ENCODE peak calls at places on chromosomes 4 and X, in eight cellular contexts. One of them, this sample, is unnamed.

GRCh38 chrX:24380273-24381036 is 20.0 kb downstream of the SUPT20HL1 start:
- DNase-seq in GM20000: no peak
- DNase-seq in AG09319: no peak
- DNase-seq in astrocyte of the spinal cord: no peak
- DNase-seq in dorsolateral prefrontal cortex: no peak
- DNase-seq in RWPE1: no peak
- DNase-seq in Peyer's patch: no peak
- DNase-seq in lower lobe of right lung: no peak
- DNase-seq in this sample: no peak

GRCh38 chrX:46967547-46967946 is 55.3 kb downstream of the JADE3 start:
- DNase-seq in GM20000: no peak
- DNase-seq in AG09319: no peak
- DNase-seq in astrocyte of the spinal cord: no peak
- DNase-seq in dorsolateral prefrontal cortex: no peak
- DNase-seq in RWPE1: no peak
- DNase-seq in Peyer's patch: peak; percentile 44
- DNase-seq in lower lobe of right lung: no peak
- DNase-seq in this sample: no peak

GRCh38 chr4:12137556-12137955 is 708.9 kb upstream of the HS3ST1 start:
- DNase-seq in GM20000: no peak
- DNase-seq in AG09319: no peak
- DNase-seq in astrocyte of the spinal cord: no peak
- DNase-seq in dorsolateral prefrontal cortex: no peak
- DNase-seq in RWPE1: no peak
- DNase-seq in Peyer's patch: no peak
- DNase-seq in lower lobe of right lung: no peak
- DNase-seq in this sample: no peak

GRCh38 chrX:20140410-20140809 is 1.2 kb downstream of the EIF1AX start:
- DNase-seq in GM20000: no peak
- DNase-seq in AG09319: no peak
- DNase-seq in astrocyte of the spinal cord: no peak
- DNase-seq in dorsolateral prefrontal cortex: no peak
- DNase-seq in RWPE1: no peak
- DNase-seq in Peyer's patch: no peak
- DNase-seq in lower lobe of right lung: no peak
- DNase-seq in this sample: no peak

GRCh38 chrX:19886888-19887531 is 390 bp downstream of the SH3KBP1 start:
- DNase-seq in GM20000: peak; percentile 64
- DNase-seq in AG09319: no peak
- DNase-seq in astrocyte of the spinal cord: no peak
- DNase-seq in dorsolateral prefrontal cortex: no peak
- DNase-seq in RWPE1: peak; percentile 7
- DNase-seq in Peyer's patch: no peak
- DNase-seq in lower lobe of right lung: peak; percentile 51
- DNase-seq in this sample: peak; percentile 36

GRCh38 chr4:75434105-75434504 is 80.1 kb downstream of the RCHY1 start:
- DNase-seq in GM20000: no peak
- DNase-seq in AG09319: no peak
- DNase-seq in astrocyte of the spinal cord: no peak
- DNase-seq in dorsolateral prefrontal cortex: no peak
- DNase-seq in RWPE1: no peak
- DNase-seq in Peyer's patch: no peak
- DNase-seq in lower lobe of right lung: no peak
- DNase-seq in this sample: no peak

GRCh38 chrX:111445485-111445884 is 33.5 kb upstream of the DCX start:
- DNase-seq in GM20000: peak; percentile 2
- DNase-seq in AG09319: no peak
- DNase-seq in astrocyte of the spinal cord: peak; percentile 37
- DNase-seq in dorsolateral prefrontal cortex: no peak
- DNase-seq in RWPE1: peak; percentile 3
- DNase-seq in Peyer's patch: no peak
- DNase-seq in lower lobe of right lung: no peak
- DNase-seq in this sample: peak; percentile 21

GRCh38 chrX:49761481-49761880 is 65.7 kb upstream of the PAGE1 start:
- DNase-seq in GM20000: peak; percentile 16
- DNase-seq in AG09319: no peak
- DNase-seq in astrocyte of the spinal cord: no peak
- DNase-seq in dorsolateral prefrontal cortex: no peak
- DNase-seq in RWPE1: no peak
- DNase-seq in Peyer's patch: no peak
- DNase-seq in lower lobe of right lung: no peak
- DNase-seq in this sample: peak; percentile 5

GRCh38 chr4:152032722-152033131 is 271.9 kb upstream of the GATB start:
- DNase-seq in GM20000: no peak
- DNase-seq in AG09319: peak; percentile 5
- DNase-seq in astrocyte of the spinal cord: peak; percentile 70
- DNase-seq in dorsolateral prefrontal cortex: no peak
- DNase-seq in RWPE1: no peak
- DNase-seq in Peyer's patch: no peak
- DNase-seq in lower lobe of right lung: no peak
- DNase-seq in this sample: no peak

GRCh38 chr4:6221851-6222760 is 21.8 kb upstream of the JAKMIP1 start:
- DNase-seq in GM20000: peak; percentile 79
- DNase-seq in AG09319: no peak
- DNase-seq in astrocyte of the spinal cord: peak; percentile 9
- DNase-seq in dorsolateral prefrontal cortex: peak; percentile 65
- DNase-seq in RWPE1: peak; percentile 34
- DNase-seq in Peyer's patch: no peak
- DNase-seq in lower lobe of right lung: no peak
- DNase-seq in this sample: peak; percentile 83

GRCh38 chrX:149950681-149951080 is 12.4 kb upstream of the EOLA2 start:
- DNase-seq in GM20000: peak; percentile 3
- DNase-seq in AG09319: peak; percentile 42
- DNase-seq in astrocyte of the spinal cord: peak; percentile 55
- DNase-seq in dorsolateral prefrontal cortex: no peak
- DNase-seq in RWPE1: peak; percentile 9
- DNase-seq in Peyer's patch: no peak
- DNase-seq in lower lobe of right lung: no peak
- DNase-seq in this sample: no peak
- TF ChIP-seq CTCF in GM20000: no peak
- TF ChIP-seq CTCF in AG09319: peak; percentile 41
- TF ChIP-seq CTCF in astrocyte of the spinal cord: peak; percentile 43
- TF ChIP-seq CTCF in dorsolateral prefrontal cortex: peak; percentile 48
- TF ChIP-seq CTCF in RWPE1: peak; percentile 48
- TF ChIP-seq CTCF in Peyer's patch: peak; percentile 34
- TF ChIP-seq CTCF in lower lobe of right lung: peak; percentile 36
- TF ChIP-seq CTCF in this sample: peak; percentile 27

GRCh38 chr4:26787461-26788340 is 72.9 kb upstream of the STIM2 start:
- DNase-seq in GM20000: no peak
- DNase-seq in AG09319: no peak
- DNase-seq in astrocyte of the spinal cord: peak; percentile 78
- DNase-seq in dorsolateral prefrontal cortex: no peak
- DNase-seq in RWPE1: peak; percentile 80
- DNase-seq in Peyer's patch: no peak
- DNase-seq in lower lobe of right lung: no peak
- DNase-seq in this sample: no peak
- TF ChIP-seq CTCF in GM20000: no peak
- TF ChIP-seq CTCF in AG09319: peak; percentile 23
- TF ChIP-seq CTCF in astrocyte of the spinal cord: peak; percentile 50
- TF ChIP-seq CTCF in dorsolateral prefrontal cortex: no peak
- TF ChIP-seq CTCF in RWPE1: no peak
- TF ChIP-seq CTCF in Peyer's patch: peak; percentile 47
- TF ChIP-seq CTCF in lower lobe of right lung: peak; percentile 41
- TF ChIP-seq CTCF in this sample: no peak

GRCh38 chrX:38375888-38376287 is 23.5 kb downstream of the OTC start:
- DNase-seq in GM20000: peak; percentile 3
- DNase-seq in AG09319: no peak
- DNase-seq in astrocyte of the spinal cord: peak; percentile 3
- DNase-seq in dorsolateral prefrontal cortex: no peak
- DNase-seq in RWPE1: no peak
- DNase-seq in Peyer's patch: no peak
- DNase-seq in lower lobe of right lung: no peak
- DNase-seq in this sample: no peak
- TF ChIP-seq CTCF in GM20000: peak; percentile 27
- TF ChIP-seq CTCF in AG09319: peak; percentile 47
- TF ChIP-seq CTCF in astrocyte of the spinal cord: peak; percentile 58
- TF ChIP-seq CTCF in dorsolateral prefrontal cortex: no peak
- TF ChIP-seq CTCF in RWPE1: peak; percentile 22
- TF ChIP-seq CTCF in Peyer's patch: peak; percentile 33
- TF ChIP-seq CTCF in lower lobe of right lung: peak; percentile 32
- TF ChIP-seq CTCF in this sample: peak; percentile 40

DNA sequence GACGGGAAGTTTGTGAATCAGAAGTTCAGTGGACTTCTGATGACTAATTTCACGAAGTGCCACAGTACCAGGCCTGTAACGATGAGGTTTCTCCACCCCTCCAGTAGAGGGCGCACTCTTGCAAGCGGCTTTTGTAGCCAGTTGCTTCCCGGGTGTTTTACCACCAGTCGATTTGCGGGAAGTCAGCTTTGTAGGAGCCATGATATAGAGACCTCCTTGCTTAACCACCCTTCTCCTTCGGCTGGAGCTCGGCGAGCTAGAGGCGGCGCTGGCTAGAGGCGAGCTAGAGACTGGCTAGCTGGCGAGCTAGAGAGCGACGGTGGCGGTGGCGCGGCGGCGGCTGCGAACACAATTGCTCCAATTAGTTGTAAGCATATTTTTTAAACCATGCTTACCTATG is 72.0 kb downstream of the IL1RAPL1 start:
- DNase-seq in GM20000: no peak
- DNase-seq in AG09319: no peak
- DNase-seq in astrocyte of the spinal cord: no peak
- DNase-seq in dorsolateral prefrontal cortex: no peak
- DNase-seq in RWPE1: no peak
- DNase-seq in Peyer's patch: no peak
- DNase-seq in lower lobe of right lung: no peak
- DNase-seq in this sample: no peak
- TF ChIP-seq CTCF in GM20000: no peak
- TF ChIP-seq CTCF in AG09319: peak; percentile 4
- TF ChIP-seq CTCF in astrocyte of the spinal cord: peak; percentile 33
- TF ChIP-seq CTCF in dorsolateral prefrontal cortex: peak; percentile 24
- TF ChIP-seq CTCF in RWPE1: peak; percentile 11
- TF ChIP-seq CTCF in Peyer's patch: no peak
- TF ChIP-seq CTCF in lower lobe of right lung: no peak
- TF ChIP-seq CTCF in this sample: no peak

GRCh38 chrX:45358417-45358816 is 157.7 kb upstream of the DIPK2B start:
- DNase-seq in GM20000: no peak
- DNase-seq in AG09319: no peak
- DNase-seq in astrocyte of the spinal cord: no peak
- DNase-seq in dorsolateral prefrontal cortex: no peak
- DNase-seq in RWPE1: no peak
- DNase-seq in Peyer's patch: no peak
- DNase-seq in lower lobe of right lung: no peak
- DNase-seq in this sample: no peak

GRCh38 chrX:45363596-45363995 is 162.9 kb upstream of the DIPK2B start:
- DNase-seq in GM20000: no peak
- DNase-seq in AG09319: no peak
- DNase-seq in astrocyte of the spinal cord: no peak
- DNase-seq in dorsolateral prefrontal cortex: no peak
- DNase-seq in RWPE1: no peak
- DNase-seq in Peyer's patch: no peak
- DNase-seq in lower lobe of right lung: no peak
- DNase-seq in this sample: no peak

GRCh38 chrX:45360571-45360970 is 159.9 kb upstream of the DIPK2B start:
- DNase-seq in GM20000: no peak
- DNase-seq in AG09319: no peak
- DNase-seq in astrocyte of the spinal cord: no peak
- DNase-seq in dorsolateral prefrontal cortex: no peak
- DNase-seq in RWPE1: no peak
- DNase-seq in Peyer's patch: no peak
- DNase-seq in lower lobe of right lung: no peak
- DNase-seq in this sample: no peak
- TF ChIP-seq CTCF in GM20000: no peak
- TF ChIP-seq CTCF in AG09319: no peak
- TF ChIP-seq CTCF in astrocyte of the spinal cord: no peak
- TF ChIP-seq CTCF in dorsolateral prefrontal cortex: no peak
- TF ChIP-seq CTCF in RWPE1: no peak
- TF ChIP-seq CTCF in Peyer's patch: no peak
- TF ChIP-seq CTCF in lower lobe of right lung: no peak
- TF ChIP-seq CTCF in this sample: no peak

DNA sequence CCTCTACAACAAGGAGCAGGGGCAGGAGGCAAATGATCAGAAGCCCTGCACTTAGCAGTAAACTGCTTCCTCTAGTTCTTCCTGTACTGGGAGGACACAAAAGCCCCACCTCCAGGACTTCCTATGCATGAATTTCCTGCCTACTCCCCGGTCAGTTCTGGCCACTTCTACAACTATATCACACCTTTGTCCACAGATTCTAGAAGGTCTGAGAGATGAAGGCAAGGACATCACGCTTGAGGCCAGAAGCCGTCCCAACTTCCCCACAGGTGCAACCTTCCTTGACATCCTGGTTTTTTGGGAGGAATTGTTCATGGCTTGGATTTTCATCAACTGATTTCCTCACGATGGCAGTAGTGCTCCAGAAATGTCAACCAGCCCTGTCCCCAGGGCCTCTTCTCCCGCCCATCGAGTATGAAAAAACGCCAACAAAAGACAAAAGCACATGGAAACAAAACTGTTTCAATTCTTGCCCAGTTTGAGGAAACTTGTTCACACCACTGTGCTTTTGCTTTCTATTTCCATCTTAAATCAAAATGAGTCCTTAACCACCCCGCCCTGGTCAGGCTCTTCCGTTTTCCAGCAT is 206.5 kb upstream of the STK26 start:
- DNase-seq in GM20000: peak; percentile 14
- DNase-seq in AG09319: peak; percentile 74
- DNase-seq in astrocyte of the spinal cord: peak; percentile 85
- DNase-seq in dorsolateral prefrontal cortex: no peak
- DNase-seq in RWPE1: peak; percentile 5
- DNase-seq in Peyer's patch: peak; percentile 85
- DNase-seq in lower lobe of right lung: no peak
- DNase-seq in this sample: no peak
- TF ChIP-seq CTCF in GM20000: no peak
- TF ChIP-seq CTCF in AG09319: peak; percentile 35
- TF ChIP-seq CTCF in astrocyte of the spinal cord: peak; percentile 5
- TF ChIP-seq CTCF in dorsolateral prefrontal cortex: peak; percentile 83
- TF ChIP-seq CTCF in RWPE1: no peak
- TF ChIP-seq CTCF in Peyer's patch: peak; percentile 39
- TF ChIP-seq CTCF in lower lobe of right lung: peak; percentile 28
- TF ChIP-seq CTCF in this sample: no peak

This sample was measured in nephron progenitor cell.